ENCODE peak calls at places on chromosome 3, in four cellular contexts. Q, X, I and Z are unnamed samples.

GRCh38 chr3:133125171-133125570 is 87.0 kb downstream of the TMEM108 start:
- DNase-seq in Q (no peak), X (no peak), I (no peak), Z (no peak)

GRCh38 chr3:194806991-194807685 is 121.5 kb downstream of the FAM43A start:
- DNase-seq in Q (peak), X (no peak), I (no peak), Z (no peak)

GRCh38 chr3:101687142-101687931 is 819 bp upstream of the RPL24 start:
- DNase-seq in Q (no peak), X (no peak), I (no peak), Z (no peak)

GRCh38 chr3:122000936-122001605 is 21.0 kb downstream of the ILDR1 start:
- DNase-seq in Q (no peak), X (no peak), I (no peak), Z (no peak)

GRCh38 chr3:188310270-188310710 is 156.3 kb downstream of the LPP start:
- DNase-seq in Q (no peak), X (no peak), I (no peak), Z (no peak)

GRCh38 chr3:126537116-126537729 is 13.3 kb downstream of the CHST13 start:
- DNase-seq in Q (no peak), X (no peak), I (no peak), Z (no peak)

GRCh38 chr3:190534986-190535385 is 21.1 kb downstream of the IL1RAP start:
- DNase-seq in Q (no peak), X (no peak), I (no peak), Z (no peak)

GRCh38 chr3:126261037-126261436 is 80.7 kb upstream of the ALDH1L1 start:
- DNase-seq in Q (peak), X (no peak), I (peak), Z (no peak)

GRCh38 chr3:59866076-59866475 is 816.3 kb upstream of the CFAP20DC start:
- DNase-seq in Q (no peak), X (no peak), I (no peak), Z (no peak)

GRCh38 chr3:158261371-158261991 is 151.6 kb downstream of the RSRC1 start:
- DNase-seq in Q (no peak), X (no peak), I (no peak), Z (no peak)

GRCh38 chr3:126957776-126958637 is 24.9 kb upstream of the PLXNA1 start:
- DNase-seq in Q (no peak), X (no peak), I (no peak), Z (no peak)

GRCh38 chr3:151226088-151226563 is 23.1 kb upstream of the GPR171 start:
- DNase-seq in Q (peak), X (no peak), I (no peak), Z (no peak)

GRCh38 chr3:42077785-42078184 is 13.4 kb upstream of the TRAK1 start:
- DNase-seq in Q (no peak), X (no peak), I (no peak), Z (no peak)

GRCh38 chr3:42078686-42079085 is 12.5 kb upstream of the TRAK1 start:
- DNase-seq in Q (no peak), X (no peak), I (no peak), Z (no peak)

GRCh38 chr3:42081814-42082473 is 9.2 kb upstream of the TRAK1 start:
- DNase-seq in Q (no peak), X (no peak), I (no peak), Z (no peak)

GRCh38 chr3:42080452-42080872 is 10.7 kb upstream of the TRAK1 start:
- DNase-seq in Q (peak), X (no peak), I (no peak), Z (peak)

DNA sequence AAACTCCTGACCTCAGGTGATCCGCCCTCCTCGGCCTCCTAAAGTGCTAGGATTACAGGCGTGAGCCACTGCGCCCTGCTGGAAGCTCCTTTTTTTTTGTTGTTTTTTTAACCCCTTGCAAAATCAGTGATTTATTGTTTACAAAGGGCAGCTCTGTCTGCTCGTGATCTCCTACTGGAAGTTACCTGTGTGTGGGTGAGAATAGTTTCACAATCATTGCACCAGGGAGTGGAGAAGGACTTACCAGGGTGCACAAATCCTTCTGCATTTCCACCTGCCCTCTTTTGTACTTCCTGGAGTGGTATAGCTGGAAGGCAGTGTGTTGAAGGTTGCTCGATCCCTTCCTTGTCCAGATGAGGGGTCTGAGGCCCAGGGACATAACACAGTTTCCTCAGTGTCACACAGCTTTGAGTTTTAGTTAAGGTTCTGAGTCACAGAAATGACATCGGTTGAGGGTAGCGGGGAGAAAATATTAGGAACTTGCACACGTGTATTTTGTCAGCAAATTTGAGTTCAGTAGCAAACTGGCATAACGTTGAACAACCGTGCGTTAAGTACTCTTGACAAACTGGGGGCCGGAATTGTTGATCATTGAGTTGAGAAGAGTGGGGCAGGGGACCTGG is 11.3 kb upstream of the TRAK1 start:
- DNase-seq in Q (no peak), X (no peak), I (no peak), Z (no peak)
- TF ChIP-seq CHD1 in Q (no peak), X (no peak), I (no peak), Z (no peak)

DNA sequence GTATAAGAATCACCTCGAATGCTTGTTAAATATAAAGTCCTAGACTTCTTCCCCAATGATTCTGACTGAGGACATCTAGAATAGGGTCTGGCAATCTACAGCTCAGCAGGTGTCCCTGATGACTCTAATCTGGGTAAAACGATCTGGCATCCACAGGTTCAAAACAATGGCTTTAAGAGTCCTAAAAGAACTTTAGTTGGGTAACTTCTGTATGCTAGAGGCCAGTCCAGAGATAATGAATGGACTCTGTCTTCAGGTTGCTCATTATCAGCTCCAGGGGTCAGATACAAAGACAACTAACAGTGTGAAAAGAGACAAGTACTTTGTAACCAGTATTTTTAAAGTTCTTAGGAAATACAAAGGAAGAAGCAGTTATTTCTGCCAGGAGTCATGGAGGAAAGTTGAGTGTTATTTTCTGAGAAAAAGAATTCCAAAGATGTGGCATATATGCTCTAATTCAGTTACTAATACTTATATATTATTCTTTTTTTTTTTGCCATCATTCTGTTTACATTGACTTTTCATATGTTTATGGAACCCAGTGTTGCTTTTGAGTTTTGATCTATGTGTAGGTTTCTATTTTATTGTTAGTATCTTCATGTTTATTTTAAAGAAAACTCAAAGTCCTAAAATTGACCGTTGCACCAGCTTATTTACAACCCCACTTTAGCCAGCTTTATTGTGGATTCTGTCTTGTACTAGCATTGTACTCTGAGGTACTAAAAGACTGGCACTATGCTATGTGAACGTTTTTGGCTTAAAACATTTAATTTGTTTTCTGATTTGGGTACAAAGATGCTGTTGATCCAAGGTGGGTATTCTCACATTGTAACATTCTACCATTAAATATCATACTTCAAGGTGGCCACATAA is 3.1 kb upstream of the GPR15 start:
- DNase-seq in Q (no peak), X (no peak), I (no peak), Z (no peak)
- TF ChIP-seq CHD1 in Q (no peak), X (no peak), I (no peak), Z (no peak)

GRCh38 chr3:177464392-177465225 is 267.3 kb upstream of the TBL1XR1 start:
- DNase-seq in Q (no peak), X (no peak), I (no peak), Z (no peak)
- TF ChIP-seq CHD1 in Q (no peak), X (no peak), I (no peak), Z (no peak)

GRCh38 chr3:32334675-32335074 is 57.0 kb upstream of the CMTM7 start:
- DNase-seq in Q (no peak), X (no peak), I (peak), Z (no peak)
- TF ChIP-seq CHD1 in Q (no peak), X (no peak), I (no peak), Z (no peak)

GRCh38 chr3:141486735-141487418 is at the start of gene RASA2:
- DNase-seq in Q (peak), X (peak), I (peak), Z (no peak)

GRCh38 chr3:141487419-141488345 is 855 bp downstream of the RASA2 start:
- DNase-seq in Q (peak), X (peak), I (peak), Z (peak)

GRCh38 chr3:141485578-141486415 is 1.0 kb upstream of the RASA2 start:
- DNase-seq in Q (peak), X (no peak), I (no peak), Z (no peak)

GRCh38 chr3:141484701-141485287 is 2.0 kb upstream of the RASA2 start:
- DNase-seq in Q (no peak), X (no peak), I (no peak), Z (no peak)

GRCh38 chr3:141486416-141486734 is 452 bp upstream of the RASA2 start:
- DNase-seq in Q (peak), X (no peak), I (no peak), Z (no peak)
- TF ChIP-seq CHD1 in Q (no peak), X (no peak), I (no peak), Z (no peak)

GRCh38 chr3:110886514-110886913 is 185.1 kb upstream of the NECTIN3 start:
- DNase-seq in Q (no peak), X (no peak), I (no peak), Z (no peak)

GRCh38 chr3:110878692-110879091 is 192.9 kb upstream of the NECTIN3 start:
- DNase-seq in Q (no peak), X (no peak), I (no peak), Z (no peak)

DNA sequence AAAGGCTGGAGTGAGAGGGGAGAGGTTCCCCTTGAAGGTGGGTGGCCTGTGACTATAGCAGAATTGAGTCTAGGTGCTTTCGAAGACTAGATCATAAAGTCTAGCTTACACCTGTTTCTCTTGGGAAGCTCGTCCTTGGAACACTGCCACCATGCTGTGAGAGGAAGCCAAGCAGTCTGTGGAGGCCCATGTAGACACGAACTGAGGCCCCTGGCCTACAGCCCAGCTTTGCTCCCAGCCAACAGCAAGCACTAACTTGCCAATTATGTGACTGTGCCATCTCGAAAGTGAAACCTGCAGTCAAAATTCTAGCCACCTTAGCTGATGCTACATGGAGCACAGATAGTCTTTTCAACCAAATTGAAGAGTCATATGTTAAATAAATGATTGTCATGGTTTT is 190.5 kb upstream of the NECTIN3 start:
- DNase-seq in Q (peak), X (no peak), I (no peak), Z (no peak)
- TF ChIP-seq CHD1 in Q (no peak), X (no peak), I (no peak), Z (no peak)